ENCODE peak calls at places on chromosomes 2 and 18, in ten cellular contexts. E is CD8-positive, alpha-beta T cell; Q is A549; R is progenitor cell of endocrine pancreas; J is IMR-90; H is astrocyte of the spinal cord; Y is AG09319; L is adrenal gland; X is GM12865; T is AG04450. Z is an unnamed sample.

GRCh38 chr2:28366496-28367282 is 26.0 kb upstream of the FOSL2 start:
- DNase-seq in E (peak), Q (no peak), R (no peak), J (no peak), H (no peak), Y (no peak), L (peak), X (no peak), T (no peak), Z (no peak)

GRCh38 chr2:42931818-42932195 is 139.4 kb upstream of the HAAO start:
- DNase-seq in E (no peak), Q (no peak), R (no peak), J (peak), H (peak), Y (no peak), L (no peak), X (no peak), T (no peak), Z (no peak)

GRCh38 chr2:84704505-84705244 is 176.2 kb downstream of the TRABD2A start:
- DNase-seq in E (no peak), Q (no peak), R (no peak), J (peak), H (no peak), Y (no peak), L (no peak), X (no peak), T (no peak), Z (no peak)

GRCh38 chr18:61948196-61948800 is 55.5 kb upstream of the RNF152 start:
- DNase-seq in E (no peak), Q (no peak), R (no peak), J (peak), H (peak), Y (no peak), L (no peak), X (no peak), T (peak), Z (no peak)

GRCh38 chr2:5791371-5791770 is 99.2 kb downstream of the SOX11 start:
- DNase-seq in E (no peak), Q (no peak), R (no peak), J (peak), H (no peak), Y (no peak), L (no peak), X (no peak), T (no peak), Z (no peak)

GRCh38 chr2:151183072-151183580 is 78.5 kb downstream of the RBM43 start:
- DNase-seq in E (no peak), Q (no peak), R (no peak), J (no peak), H (no peak), Y (no peak), L (no peak), X (no peak), T (no peak), Z (no peak)

GRCh38 chr2:167875524-167875923 is 371.9 kb downstream of the STK39 start:
- DNase-seq in E (no peak), Q (no peak), R (no peak), J (no peak), H (no peak), Y (no peak), L (no peak), X (no peak), T (no peak), Z (no peak)

GRCh38 chr18:3827236-3827635 is 377.3 kb downstream of the TGIF1 start:
- DNase-seq in E (no peak), Q (no peak), R (no peak), J (no peak), H (no peak), Y (no peak), L (no peak), X (no peak), T (no peak), Z (no peak)

GRCh38 chr2:46179037-46179621 is 118.1 kb upstream of the EPAS1 start:
- DNase-seq in E (peak), Q (peak), R (no peak), J (peak), H (peak), Y (peak), L (peak), X (peak), T (peak), Z (no peak)

GRCh38 chr2:96103388-96103705 is 13.0 kb downstream of the ADRA2B start:
- DNase-seq in E (no peak), Q (no peak), R (no peak), J (no peak), H (no peak), Y (no peak), L (no peak), X (no peak), T (no peak), Z (peak)

GRCh38 chr18:31526374-31526773 is 28.4 kb downstream of the DSG2 start:
- DNase-seq in E (no peak), Q (no peak), R (no peak), J (no peak), H (no peak), Y (no peak), L (no peak), X (no peak), T (no peak), Z (no peak)

GRCh38 chr2:160308915-160309314 is 108.8 kb upstream of the ITGB6 start:
- DNase-seq in E (no peak), Q (no peak), R (no peak), J (peak), H (peak), Y (no peak), L (no peak), X (no peak), T (no peak), Z (no peak)

GRCh38 chr2:120441744-120442471 is 96.0 kb downstream of the INHBB start:
- DNase-seq in E (no peak), Q (no peak), R (peak), J (peak), H (peak), Y (no peak), L (no peak), X (no peak), T (no peak), Z (peak)

GRCh38 chr18:79523221-79523737 is 127.5 kb downstream of the NFATC1 start:
- DNase-seq in E (peak), Q (no peak), R (no peak), J (no peak), H (no peak), Y (no peak), L (no peak), X (peak), T (no peak), Z (no peak)

GRCh38 chr2:204846471-204846870 is 301.2 kb downstream of the PARD3B start:
- DNase-seq in E (no peak), Q (no peak), R (no peak), J (no peak), H (no peak), Y (no peak), L (no peak), X (no peak), T (no peak), Z (no peak)

GRCh38 chr2:203893386-203893785 is 25.8 kb downstream of the CTLA4 start:
- DNase-seq in E (no peak), Q (no peak), R (no peak), J (peak), H (no peak), Y (no peak), L (no peak), X (no peak), T (no peak), Z (no peak)

GRCh38 chr2:64944484-64944883 is 44.7 kb upstream of the SLC1A4 start:
- DNase-seq in E (no peak), Q (no peak), R (no peak), J (no peak), H (no peak), Y (no peak), L (no peak), X (no peak), T (no peak), Z (no peak)

GRCh38 chr2:130393318-130393910 is 37.6 kb downstream of the PTPN18 start:
- DNase-seq in E (no peak), Q (no peak), R (no peak), J (peak), H (no peak), Y (no peak), L (no peak), X (no peak), T (no peak), Z (no peak)

GRCh38 chr2:168402531-168402930 is 53.5 kb upstream of the CERS6 start:
- DNase-seq in E (no peak), Q (no peak), R (no peak), J (no peak), H (no peak), Y (no peak), L (no peak), X (no peak), T (no peak), Z (no peak)

GRCh38 chr2:180979086-180979934 is 1.1 kb upstream of the UBE2E3 start:
- DNase-seq in E (no peak), Q (no peak), R (no peak), J (peak), H (peak), Y (no peak), L (no peak), X (no peak), T (peak), Z (no peak)

GRCh38 chr18:4755848-4756247 is 300.7 kb upstream of the DLGAP1 start:
- DNase-seq in E (no peak), Q (no peak), R (no peak), J (no peak), H (no peak), Y (no peak), L (no peak), X (peak), T (no peak), Z (no peak)

GRCh38 chr2:163551974-163552373 is 183.8 kb downstream of the FIGN start:
- DNase-seq in E (no peak), Q (no peak), R (no peak), J (no peak), H (peak), Y (no peak), L (no peak), X (no peak), T (no peak), Z (no peak)

GRCh38 chr2:12856934-12857660 is 140.4 kb downstream of the TRIB2 start:
- DNase-seq in E (peak), Q (no peak), R (no peak), J (peak), H (peak), Y (peak), L (no peak), X (peak), T (peak), Z (no peak)

GRCh38 chr2:112794131-112794733 is 9.9 kb upstream of the IL1A start:
- DNase-seq in E (no peak), Q (peak), R (no peak), J (peak), H (peak), Y (peak), L (peak), X (peak), T (peak), Z (no peak)

GRCh38 chr2:58634653-58635347 is 393.7 kb upstream of the FANCL start:
- DNase-seq in E (no peak), Q (peak), R (no peak), J (no peak), H (peak), Y (no peak), L (no peak), X (no peak), T (no peak), Z (no peak)

GRCh38 chr2:126876631-126877030 is 22.1 kb upstream of the TEX51 start:
- DNase-seq in E (no peak), Q (no peak), R (no peak), J (no peak), H (no peak), Y (no peak), L (no peak), X (no peak), T (no peak), Z (no peak)

GRCh38 chr2:16239296-16239850 is 299.0 kb downstream of the MYCN start:
- DNase-seq in E (no peak), Q (no peak), R (no peak), J (no peak), H (no peak), Y (no peak), L (no peak), X (no peak), T (no peak), Z (no peak)

GRCh38 chr2:27191107-27191829 is 20.6 kb upstream of the ATRAID start:
- DNase-seq in E (peak), Q (peak), R (peak), J (peak), H (peak), Y (no peak), L (peak), X (peak), T (peak), Z (peak)

GRCh38 chr2:10447300-10448207 is 573 bp downstream of the ODC1 start:
- DNase-seq in E (no peak), Q (peak), R (peak), J (peak), H (peak), Y (no peak), L (peak), X (peak), T (no peak), Z (peak)

GRCh38 chr2:61855178-61855523 is 1.3 kb upstream of the FAM161A start:
- DNase-seq in E (no peak), Q (peak), R (peak), J (no peak), H (peak), Y (no peak), L (peak), X (no peak), T (no peak), Z (peak)

GRCh38 chr2:239348563-239349447 is 52.0 kb downstream of the HDAC4 start:
- DNase-seq in E (no peak), Q (no peak), R (no peak), J (no peak), H (peak), Y (no peak), L (no peak), X (no peak), T (no peak), Z (no peak)

GRCh38 chr2:13968811-13969210 is 663.7 kb upstream of the LRATD1 start:
- DNase-seq in E (no peak), Q (no peak), R (no peak), J (no peak), H (no peak), Y (no peak), L (no peak), X (peak), T (no peak), Z (no peak)

GRCh38 chr2:86675611-86676015 is 44.5 kb upstream of the RMND5A start:
- DNase-seq in E (no peak), Q (peak), R (no peak), J (no peak), H (no peak), Y (no peak), L (no peak), X (peak), T (no peak), Z (no peak)

GRCh38 chr2:88950010-88950409 is 258.5 kb downstream of the RPIA start:
- DNase-seq in E (no peak), Q (peak), R (no peak), J (no peak), H (no peak), Y (no peak), L (no peak), X (peak), T (no peak), Z (no peak)

GRCh38 chr2:142315353-142315752 is 184.5 kb upstream of the LRP1B start:
- DNase-seq in E (no peak), Q (no peak), R (no peak), J (no peak), H (peak), Y (no peak), L (no peak), X (no peak), T (no peak), Z (no peak)

GRCh38 chr2:148218326-148219075 is 197.6 kb downstream of the MBD5 start:
- DNase-seq in E (no peak), Q (no peak), R (no peak), J (peak), H (no peak), Y (no peak), L (no peak), X (no peak), T (no peak), Z (no peak)

GRCh38 chr2:24825883-24826800 is 32.9 kb downstream of the CENPO start:
- DNase-seq in E (no peak), Q (no peak), R (no peak), J (no peak), H (no peak), Y (no peak), L (no peak), X (no peak), T (no peak), Z (no peak)

GRCh38 chr2:24827321-24828261 is 34.4 kb downstream of the CENPO start:
- DNase-seq in E (peak), Q (peak), R (peak), J (peak), H (peak), Y (peak), L (peak), X (peak), T (peak), Z (peak)

GRCh38 chr2:24822049-24822706 is 29.0 kb downstream of the CENPO start:
- DNase-seq in E (no peak), Q (no peak), R (no peak), J (no peak), H (peak), Y (no peak), L (no peak), X (no peak), T (no peak), Z (no peak)

GRCh38 chr2:24824071-24824588 is 30.9 kb downstream of the CENPO start:
- DNase-seq in E (no peak), Q (no peak), R (no peak), J (no peak), H (no peak), Y (no peak), L (no peak), X (no peak), T (no peak), Z (no peak)

GRCh38 chr2:24824966-24825882 is 32.0 kb downstream of the CENPO start:
- DNase-seq in E (peak), Q (peak), R (no peak), J (no peak), H (no peak), Y (no peak), L (no peak), X (peak), T (no peak), Z (no peak)
- TF ChIP-seq CTCF in E (peak), Q (peak), R (peak), J (peak), H (peak), Y (peak), L (peak), X (peak), T (peak), Z (peak)

GRCh38 chr18:57466745-57467144 is 31.6 kb downstream of the ONECUT2 start:
- DNase-seq in E (no peak), Q (no peak), R (no peak), J (no peak), H (no peak), Y (no peak), L (no peak), X (peak), T (no peak), Z (no peak)
- TF ChIP-seq CTCF in E (no peak), Q (no peak), R (peak), J (no peak), H (no peak), Y (no peak), L (no peak), X (no peak), T (no peak), Z (no peak)

DNA sequence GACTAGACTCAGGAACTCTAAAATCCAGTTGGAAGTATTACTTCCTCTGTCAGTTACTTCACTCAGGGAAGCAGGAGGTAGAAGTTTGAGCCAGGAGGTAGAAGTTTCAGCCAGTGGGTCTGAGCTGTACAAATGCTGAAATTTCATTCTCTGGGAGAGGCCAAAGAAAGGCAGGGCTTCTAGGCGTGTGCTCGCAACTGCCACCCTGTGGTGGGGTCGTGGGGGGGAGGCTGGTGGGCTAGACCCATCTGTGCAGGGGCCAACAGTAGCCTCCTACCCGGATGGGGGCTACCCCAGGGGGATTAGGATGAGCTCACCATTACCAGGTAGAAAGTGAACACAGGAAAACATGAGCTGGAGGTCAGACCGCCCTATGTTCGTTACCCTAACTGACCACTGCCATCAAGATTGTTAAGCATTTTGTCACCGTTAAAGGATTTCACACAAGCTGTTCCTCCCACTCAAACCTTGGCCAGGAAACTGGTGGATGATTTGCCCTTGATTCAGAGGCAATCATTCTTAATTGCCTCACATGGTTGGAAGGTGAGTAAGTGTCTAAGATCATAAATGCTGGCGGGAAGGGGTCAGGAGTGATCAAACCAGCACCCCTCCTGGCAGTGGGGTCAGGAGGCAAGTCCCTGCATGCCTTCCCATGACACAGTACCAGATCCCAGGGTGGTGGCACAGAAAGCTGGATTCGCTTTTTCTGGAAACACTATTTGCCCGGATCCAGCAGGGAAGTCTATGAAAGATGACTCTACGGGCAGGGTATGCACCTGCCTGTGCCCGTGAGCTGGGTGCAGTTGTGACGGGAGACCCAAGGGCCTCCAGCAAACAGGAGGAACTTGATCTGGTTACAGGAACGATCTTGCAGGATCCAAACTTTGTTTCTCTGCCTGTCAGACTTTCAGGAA is 5.2 kb upstream of the FHL2 start:
- DNase-seq in E (no peak), Q (peak), R (no peak), J (peak), H (peak), Y (no peak), L (peak), X (no peak), T (peak), Z (no peak)
- TF ChIP-seq CTCF in E (no peak), Q (peak), R (peak), J (peak), H (peak), Y (peak), L (no peak), X (peak), T (peak), Z (no peak)

GRCh38 chr18:74242451-74243096 is 49.2 kb downstream of the CYB5A start:
- DNase-seq in E (no peak), Q (no peak), R (no peak), J (no peak), H (no peak), Y (no peak), L (no peak), X (no peak), T (no peak), Z (no peak)
- TF ChIP-seq CTCF in E (no peak), Q (peak), R (no peak), J (no peak), H (no peak), Y (peak), L (no peak), X (no peak), T (no peak), Z (no peak)